ENCODE peak calls at places on chromosomes 2 and 18, in six cellular contexts. One of them, this sample, is unnamed.
A peak's percentile ranks its signal among the peaks of the same experiment; 100 is the strongest.

GRCh38 chr18:22311301-22311700 is 106.4 kb downstream of the CTAGE1 start:
- DNase-seq in PC-3: peak; percentile 53
- DNase-seq in OCI-LY7: no peak
- DNase-seq in MM.1S: no peak
- DNase-seq in GM23248: peak; percentile 81
- DNase-seq in GM23338: no peak
- DNase-seq in this sample: no peak

GRCh38 chr2:176613358-176614032 is 344.3 kb downstream of the MTX2 start:
- DNase-seq in GM23338: no peak
- DNase-seq in PC-3: peak; percentile 69
- DNase-seq in OCI-LY7: no peak
- DNase-seq in MM.1S: no peak
- DNase-seq in GM23248: peak; percentile 61
- DNase-seq in this sample: no peak

GRCh38 chr2:160432633-160433032 is 61.0 kb downstream of the RBMS1 start:
- DNase-seq in PC-3: peak; percentile 97
- DNase-seq in OCI-LY7: no peak
- DNase-seq in MM.1S: no peak
- DNase-seq in GM23248: peak; percentile 84
- DNase-seq in GM23338: peak; percentile 54
- DNase-seq in this sample: peak; percentile 67

GRCh38 chr2:128411431-128411830 is 92.8 kb upstream of the HS6ST1 start:
- DNase-seq in GM23338: no peak
- DNase-seq in GM23248: no peak
- DNase-seq in OCI-LY7: no peak
- DNase-seq in MM.1S: no peak
- DNase-seq in PC-3: no peak
- DNase-seq in this sample: no peak

GRCh38 chr2:113136828-113137775 is 9.7 kb downstream of the IL1RN start:
- DNase-seq in GM23338: peak; percentile 85
- DNase-seq in OCI-LY7: peak; percentile 62
- DNase-seq in MM.1S: peak; percentile 54
- DNase-seq in GM23248: peak; percentile 64
- DNase-seq in PC-3: peak; percentile 74
- DNase-seq in this sample: no peak

GRCh38 chr18:46471809-46472498 is 185.1 kb downstream of the LOXHD1 start:
- DNase-seq in GM23248: no peak
- DNase-seq in MM.1S: no peak
- DNase-seq in PC-3: no peak
- DNase-seq in GM23338: no peak
- DNase-seq in OCI-LY7: no peak
- DNase-seq in this sample: no peak

GRCh38 chr2:5803547-5803946 is 111.4 kb downstream of the SOX11 start:
- DNase-seq in GM23338: peak; percentile 13
- DNase-seq in GM23248: peak; percentile 51
- DNase-seq in MM.1S: no peak
- DNase-seq in OCI-LY7: no peak
- DNase-seq in PC-3: no peak
- DNase-seq in this sample: no peak

GRCh38 chr2:201621293-201621999 is 21.9 kb downstream of the TMEM237 start:
- DNase-seq in PC-3: peak; percentile 52
- DNase-seq in GM23248: no peak
- DNase-seq in GM23338: no peak
- DNase-seq in OCI-LY7: no peak
- DNase-seq in MM.1S: no peak
- DNase-seq in this sample: no peak

GRCh38 chr2:68426885-68427579 is 40.1 kb downstream of the FBXO48 start:
- DNase-seq in PC-3: peak; percentile 63
- DNase-seq in OCI-LY7: peak; percentile 72
- DNase-seq in GM23248: no peak
- DNase-seq in GM23338: no peak
- DNase-seq in MM.1S: peak; percentile 83
- DNase-seq in this sample: no peak

GRCh38 chr18:26940744-26941398 is 75.4 kb upstream of the AQP4 start:
- DNase-seq in OCI-LY7: no peak
- DNase-seq in GM23248: no peak
- DNase-seq in GM23338: no peak
- DNase-seq in PC-3: no peak
- DNase-seq in MM.1S: no peak
- DNase-seq in this sample: no peak

GRCh38 chr18:75211721-75212625 is 1.4 kb downstream of the TSHZ1 start:
- DNase-seq in GM23338: peak; percentile 80
- DNase-seq in PC-3: peak; percentile 25
- DNase-seq in MM.1S: peak; percentile 9
- DNase-seq in GM23248: peak; percentile 54
- DNase-seq in OCI-LY7: peak; percentile 8
- DNase-seq in this sample: no peak

GRCh38 chr2:195695002-195695631 is 38.1 kb downstream of the SLC39A10 start:
- DNase-seq in OCI-LY7: no peak
- DNase-seq in MM.1S: no peak
- DNase-seq in PC-3: no peak
- DNase-seq in GM23248: no peak
- DNase-seq in GM23338: peak; percentile 78
- DNase-seq in this sample: no peak

GRCh38 chr2:238854246-238854645 is 6.4 kb downstream of the TWIST2 start:
- DNase-seq in MM.1S: no peak
- DNase-seq in PC-3: no peak
- DNase-seq in OCI-LY7: no peak
- DNase-seq in GM23248: peak; percentile 48
- DNase-seq in GM23338: no peak
- DNase-seq in this sample: no peak

GRCh38 chr2:123953848-123954247 is 71.2 kb upstream of the CNTNAP5 start:
- DNase-seq in GM23248: peak; percentile 19
- DNase-seq in MM.1S: no peak
- DNase-seq in PC-3: peak; percentile 97
- DNase-seq in GM23338: no peak
- DNase-seq in OCI-LY7: no peak
- DNase-seq in this sample: no peak

GRCh38 chr2:181203412-181203811 is 223.0 kb downstream of the UBE2E3 start:
- DNase-seq in OCI-LY7: no peak
- DNase-seq in GM23338: no peak
- DNase-seq in GM23248: peak; percentile 85
- DNase-seq in PC-3: peak; percentile 97
- DNase-seq in MM.1S: no peak
- DNase-seq in this sample: peak; percentile 79

GRCh38 chr2:178195390-178196166 is 1.3 kb downstream of the OSBPL6 start:
- DNase-seq in PC-3: no peak
- DNase-seq in OCI-LY7: no peak
- DNase-seq in MM.1S: no peak
- DNase-seq in GM23338: no peak
- DNase-seq in GM23248: no peak
- DNase-seq in this sample: no peak

GRCh38 chr2:44215827-44216226 is 47.2 kb downstream of the PPM1B start:
- DNase-seq in PC-3: no peak
- DNase-seq in OCI-LY7: no peak
- DNase-seq in MM.1S: no peak
- DNase-seq in GM23338: no peak
- DNase-seq in GM23248: no peak
- DNase-seq in this sample: no peak

GRCh38 chr2:196538189-196538588 is 101.3 kb upstream of the CCDC150 start:
- DNase-seq in GM23338: no peak
- DNase-seq in OCI-LY7: no peak
- DNase-seq in GM23248: no peak
- DNase-seq in PC-3: no peak
- DNase-seq in MM.1S: no peak
- DNase-seq in this sample: no peak

GRCh38 chr18:6055711-6056110 is 160.4 kb upstream of the TMEM200C start:
- DNase-seq in MM.1S: no peak
- DNase-seq in PC-3: peak; percentile 88
- DNase-seq in GM23248: peak; percentile 82
- DNase-seq in GM23338: no peak
- DNase-seq in OCI-LY7: no peak
- DNase-seq in this sample: no peak

GRCh38 chr2:19488009-19488691 is 129.7 kb upstream of the OSR1 start:
- DNase-seq in GM23338: no peak
- DNase-seq in MM.1S: no peak
- DNase-seq in OCI-LY7: no peak
- DNase-seq in PC-3: peak; percentile 94
- DNase-seq in GM23248: peak; percentile 86
- DNase-seq in this sample: peak; percentile 95

GRCh38 chr18:79819951-79820351 is 22.2 kb downstream of the KCNG2 start:
- DNase-seq in OCI-LY7: peak; percentile 82
- DNase-seq in MM.1S: no peak
- DNase-seq in PC-3: no peak
- DNase-seq in GM23248: no peak
- DNase-seq in GM23338: no peak
- DNase-seq in this sample: no peak

GRCh38 chr2:233235977-233236376 is 15.5 kb upstream of the ATG16L1 start:
- DNase-seq in PC-3: no peak
- DNase-seq in OCI-LY7: no peak
- DNase-seq in GM23338: peak; percentile 60
- DNase-seq in MM.1S: no peak
- DNase-seq in GM23248: no peak
- DNase-seq in this sample: no peak

GRCh38 chr2:159680692-159681091 is 31.6 kb upstream of the MARCHF7 start:
- DNase-seq in PC-3: no peak
- DNase-seq in MM.1S: no peak
- DNase-seq in OCI-LY7: no peak
- DNase-seq in GM23338: no peak
- DNase-seq in GM23248: no peak
- DNase-seq in this sample: no peak

GRCh38 chr2:45674035-45674791 is 22.7 kb downstream of the PRKCE start:
- DNase-seq in OCI-LY7: no peak
- DNase-seq in GM23338: no peak
- DNase-seq in GM23248: peak; percentile 51
- DNase-seq in MM.1S: no peak
- DNase-seq in PC-3: peak; percentile 16
- DNase-seq in this sample: no peak
- H3K27ac ChIP-seq in OCI-LY7: no peak overlapping the region
- H3K27ac ChIP-seq in GM23338: no peak overlapping the region
- H3K27ac ChIP-seq in GM23248: peak overlapping the region; percentile 22
- H3K27ac ChIP-seq in MM.1S: no peak overlapping the region
- H3K27ac ChIP-seq in PC-3: peak overlapping the region; percentile 88
- H3K27ac ChIP-seq in this sample: peak overlapping the region; percentile 75

DNA sequence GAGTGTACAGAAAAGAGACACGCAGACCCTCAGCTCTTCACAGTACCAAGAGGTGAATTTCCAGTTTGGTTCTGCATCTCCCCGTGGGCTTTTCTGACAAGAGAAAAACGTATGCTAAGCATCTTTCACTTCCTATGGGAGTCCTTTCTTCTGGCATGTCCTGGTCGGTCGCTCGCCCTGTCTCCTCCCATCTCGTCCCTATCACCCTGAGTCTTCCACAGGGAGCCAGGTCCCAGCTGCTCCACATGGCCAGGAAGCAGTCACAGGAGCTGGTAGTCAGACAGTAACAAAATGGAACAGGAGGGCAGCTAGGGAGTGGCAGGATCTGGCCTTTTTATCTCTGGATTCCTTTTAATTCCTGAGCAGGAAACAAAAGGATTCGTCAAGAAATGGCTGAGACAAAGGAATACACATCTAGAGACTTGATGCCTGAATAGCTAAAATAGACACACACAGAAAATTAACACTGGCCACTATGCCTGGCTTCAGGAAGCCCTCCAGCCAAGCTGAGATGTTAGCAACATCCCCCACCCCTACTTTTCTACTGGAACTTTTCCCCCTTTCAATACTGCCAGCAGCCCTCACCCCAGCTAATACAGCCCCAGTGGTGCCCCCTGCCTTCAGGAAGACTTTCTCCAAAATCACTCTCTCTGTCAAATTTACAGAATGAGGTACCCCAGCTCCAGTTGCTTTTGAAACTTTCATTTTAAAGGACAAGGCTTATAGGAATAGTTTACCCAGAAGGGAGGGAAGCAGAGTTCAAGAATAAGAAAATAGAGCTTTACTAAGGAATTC is 136.1 kb downstream of the DNER start:
- DNase-seq in MM.1S: no peak
- DNase-seq in GM23338: peak; percentile 55
- DNase-seq in PC-3: no peak
- DNase-seq in GM23248: no peak
- DNase-seq in OCI-LY7: no peak
- DNase-seq in this sample: no peak
- TF ChIP-seq EZH2phosphoT487 in MM.1S: no peak
- TF ChIP-seq EZH2phosphoT487 in GM23338: no peak
- TF ChIP-seq EZH2phosphoT487 in PC-3: no peak
- TF ChIP-seq EZH2phosphoT487 in GM23248: no peak
- TF ChIP-seq EZH2phosphoT487 in OCI-LY7: no peak
- TF ChIP-seq EZH2phosphoT487 in this sample: no peak

DNA sequence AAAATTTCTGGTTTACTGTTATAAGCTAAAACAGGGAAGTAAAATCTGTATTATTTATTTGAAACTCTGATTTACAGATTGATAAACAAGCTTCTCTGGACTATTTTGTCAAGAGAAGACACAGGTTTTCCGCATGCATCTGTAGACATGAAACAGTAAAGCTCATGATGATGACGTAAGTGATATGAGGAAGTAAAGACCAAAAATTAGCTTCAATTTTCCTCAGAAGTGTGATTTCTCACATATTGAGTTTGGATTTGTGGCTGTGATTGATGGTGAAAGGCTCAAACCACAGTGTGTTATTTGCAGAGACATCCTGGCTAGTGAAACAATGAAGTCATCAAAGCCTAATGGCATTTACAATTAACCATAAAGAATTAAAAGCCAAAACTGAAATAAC is 12.6 kb upstream of the LONRF2 start:
- DNase-seq in OCI-LY7: no peak
- DNase-seq in MM.1S: no peak
- DNase-seq in GM23248: no peak
- DNase-seq in PC-3: no peak
- DNase-seq in GM23338: no peak
- DNase-seq in this sample: no peak
- H3K27ac ChIP-seq in OCI-LY7: no peak overlapping the region
- H3K27ac ChIP-seq in MM.1S: no peak overlapping the region
- H3K27ac ChIP-seq in GM23248: no peak overlapping the region
- H3K27ac ChIP-seq in PC-3: no peak overlapping the region
- H3K27ac ChIP-seq in GM23338: no peak overlapping the region
- H3K27ac ChIP-seq in this sample: no peak overlapping the region

DNA sequence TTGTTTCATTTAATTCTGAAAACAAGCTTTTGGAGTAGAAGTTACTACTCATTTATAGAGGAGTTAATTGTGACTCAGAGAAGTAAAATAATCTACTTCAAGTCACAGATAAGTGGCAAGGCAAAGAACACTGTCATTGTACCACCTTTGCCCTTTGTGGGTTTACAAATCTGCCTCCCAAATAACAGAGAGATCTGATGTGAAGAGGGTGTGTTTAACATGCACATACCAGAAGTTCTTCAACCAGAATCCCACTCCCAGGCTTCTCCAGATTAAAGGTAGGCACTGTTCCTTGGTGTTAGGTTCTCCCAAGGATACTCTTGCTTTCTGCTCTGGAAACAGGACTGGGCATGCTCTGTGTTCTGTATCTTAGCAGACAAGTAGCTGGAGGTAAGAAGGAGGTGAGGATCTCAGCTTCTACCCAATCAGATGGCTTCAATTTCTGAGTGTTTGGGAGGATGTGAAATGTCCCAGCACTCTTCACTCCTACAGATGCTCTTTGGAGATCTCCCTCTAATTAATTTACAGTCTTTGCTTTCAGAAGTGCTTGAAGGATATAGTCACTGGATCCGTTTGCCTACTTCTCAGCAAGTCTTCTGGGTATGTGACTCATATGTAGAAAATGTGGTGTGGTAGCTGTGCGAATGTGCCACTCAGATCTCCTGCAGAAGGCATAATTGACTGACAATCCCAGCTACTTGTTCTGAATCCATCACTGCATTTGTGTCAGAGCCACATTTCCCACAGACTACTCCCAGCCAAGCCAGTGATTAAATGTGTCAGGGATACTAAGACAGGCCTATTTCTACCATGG is 111.1 kb downstream of the KLHL14 start:
- DNase-seq in MM.1S: no peak
- DNase-seq in GM23248: peak; percentile 2
- DNase-seq in PC-3: peak; percentile 51
- DNase-seq in GM23338: no peak
- DNase-seq in OCI-LY7: no peak
- DNase-seq in this sample: no peak
- TF ChIP-seq EZH2phosphoT487 in MM.1S: no peak
- TF ChIP-seq EZH2phosphoT487 in GM23248: no peak
- TF ChIP-seq EZH2phosphoT487 in PC-3: no peak
- TF ChIP-seq EZH2phosphoT487 in GM23338: no peak
- TF ChIP-seq EZH2phosphoT487 in OCI-LY7: no peak
- TF ChIP-seq EZH2phosphoT487 in this sample: no peak